ENCODE peak calls at places on chromosome 19, in six cellular contexts. V is stimulated activated CD4-positive, alpha-beta T cell treated with anti-CD3 and anti-CD28 coated beads, Interleukin-12 subunit alpha, Interleukin-12 subunit beta, amount 100 ng/mL, for 48 hours; J is activated CD4-positive, alpha-beta T cell treated with anti-CD3 and anti-CD28 coated beads, Interleukin-2, amount 50 U/mL, for 48 hours; X is left cardiac atrium; R is anterior cingulate cortex; A is NCI-H2107. G is an unnamed sample.

GRCh38 chr19:52959613-52960295 is 2.9 kb downstream of the ZNF816 start:
- DNase-seq in V (no peak), J (no peak), X (no peak), R (no peak), A (no peak), G (no peak)

GRCh38 chr19:18397242-18398202 is at the start of gene LRRC25:
- DNase-seq in V (no peak), J (no peak), X (peak; percentile 60), R (no peak), A (no peak), G (no peak)

GRCh38 chr19:43694553-43694952 is 21.3 kb upstream of the IRGC start:
- DNase-seq in V (no peak), J (no peak), X (no peak), R (no peak), A (no peak), G (no peak)

GRCh38 chr19:33472696-33473624 is 48.6 kb downstream of the PEPD start:
- DNase-seq in V (no peak), J (no peak), X (no peak), R (no peak), A (no peak), G (peak; percentile 39)

GRCh38 chr19:45130888-45131615 is 29.7 kb downstream of the NKPD1 start:
- DNase-seq in V (no peak), J (no peak), X (no peak), R (peak; percentile 23), A (peak; percentile 93), G (no peak)

GRCh38 chr19:49956113-49956491 is 4.9 kb downstream of the SIGLEC11 start:
- DNase-seq in V (no peak), J (no peak), X (no peak), R (no peak), A (no peak), G (no peak)

GRCh38 chr19:33717878-33718277 is 78.8 kb upstream of the KCTD15 start:
- DNase-seq in V (no peak), J (no peak), X (no peak), R (no peak), A (no peak), G (no peak)

GRCh38 chr19:4376991-4377781 is 23.2 kb downstream of the SH3GL1 start:
- DNase-seq in V (no peak), J (no peak), X (no peak), R (no peak), A (no peak), G (no peak)

GRCh38 chr19:41364546-41365391 is 820 bp upstream of the B9D2 start:
- DNase-seq in V (no peak), J (no peak), X (no peak), R (no peak), A (no peak), G (no peak)

GRCh38 chr19:39518975-39519374 is 4.0 kb downstream of the SELENOV start:
- DNase-seq in V (no peak), J (no peak), X (no peak), R (no peak), A (no peak), G (no peak)

GRCh38 chr19:51122112-51122981 is 2.4 kb upstream of the SIGLEC9 start:
- DNase-seq in V (no peak), J (no peak), X (no peak), R (no peak), A (no peak), G (no peak)

GRCh38 chr19:49475995-49476880 is 2.2 kb downstream of the FLT3LG start:
- DNase-seq in V (peak; percentile 69), J (peak; percentile 90), X (peak; percentile 61), R (no peak), A (no peak), G (no peak)

GRCh38 chr19:42487025-42487797 is 41.1 kb downstream of the CEACAM1 start:
- DNase-seq in V (no peak), J (no peak), X (no peak), R (no peak), A (no peak), G (no peak)

GRCh38 chr19:58022283-58022660 is 11.6 kb upstream of the ZSCAN1 start:
- DNase-seq in V (no peak), J (no peak), X (no peak), R (no peak), A (no peak), G (no peak)

GRCh38 chr19:8638078-8638619 is 7.7 kb downstream of the NFILZ start:
- DNase-seq in V (no peak), J (no peak), X (no peak), R (no peak), A (no peak), G (no peak)

GRCh38 chr19:46962030-46962570 is 57.5 kb upstream of the NPAS1 start:
- DNase-seq in V (no peak), J (no peak), X (no peak), R (no peak), A (no peak), G (no peak)

GRCh38 chr19:41261474-41262190 is 2.5 kb upstream of the HNRNPUL1 start:
- DNase-seq in V (no peak), J (no peak), X (no peak), R (no peak), A (no peak), G (no peak)

G was measured in pulmonary artery endothelial cell.